ENCODE peak calls at places on chromosomes 2 and 18, in seven cellular contexts. One of them, this sample, is unnamed.

GRCh38 chr2:217331577-217332139 is 471.8 kb upstream of the TNP1 start:
- DNase-seq in dorsolateral prefrontal cortex: no peak
- DNase-seq in H1: no peak
- DNase-seq in IMR-90: peak; percentile 82
- DNase-seq in GM23338: peak; percentile 21
- DNase-seq in breast epithelium: peak; percentile 92
- DNase-seq in A549: peak; percentile 86
- DNase-seq in this sample: no peak

GRCh38 chr18:6406910-6407470 is 7.7 kb downstream of the L3MBTL4 start:
- DNase-seq in H1: no peak
- DNase-seq in dorsolateral prefrontal cortex: no peak
- DNase-seq in breast epithelium: no peak
- DNase-seq in IMR-90: no peak
- DNase-seq in GM23338: no peak
- DNase-seq in A549: no peak
- DNase-seq in this sample: no peak

GRCh38 chr18:13159579-13159978 is 59.0 kb upstream of the LDLRAD4 start:
- DNase-seq in A549: peak; percentile 59
- DNase-seq in IMR-90: peak; percentile 73
- DNase-seq in breast epithelium: no peak
- DNase-seq in dorsolateral prefrontal cortex: no peak
- DNase-seq in GM23338: peak; percentile 91
- DNase-seq in H1: no peak
- DNase-seq in this sample: peak; percentile 82

GRCh38 chr2:70566906-70567305 is 13.3 kb upstream of the TGFA start:
- DNase-seq in dorsolateral prefrontal cortex: no peak
- DNase-seq in GM23338: peak; percentile 36
- DNase-seq in breast epithelium: no peak
- DNase-seq in A549: peak; percentile 12
- DNase-seq in H1: no peak
- DNase-seq in IMR-90: no peak
- DNase-seq in this sample: no peak

GRCh38 chr2:121955313-121956211 is 200.1 kb downstream of the TSN start:
- DNase-seq in GM23338: no peak
- DNase-seq in H1: no peak
- DNase-seq in breast epithelium: no peak
- DNase-seq in dorsolateral prefrontal cortex: peak; percentile 43
- DNase-seq in A549: no peak
- DNase-seq in IMR-90: no peak
- DNase-seq in this sample: no peak

GRCh38 chr2:191679818-191680600 is 2.1 kb downstream of the NABP1 start:
- DNase-seq in H1: no peak
- DNase-seq in A549: peak; percentile 75
- DNase-seq in IMR-90: peak; percentile 93
- DNase-seq in GM23338: no peak
- DNase-seq in dorsolateral prefrontal cortex: no peak
- DNase-seq in breast epithelium: no peak
- DNase-seq in this sample: peak; percentile 53

GRCh38 chr2:79040967-79041582 is 15.6 kb downstream of the REG3G start:
- DNase-seq in dorsolateral prefrontal cortex: no peak
- DNase-seq in H1: no peak
- DNase-seq in IMR-90: no peak
- DNase-seq in GM23338: peak; percentile 62
- DNase-seq in breast epithelium: no peak
- DNase-seq in A549: peak; percentile 15
- DNase-seq in this sample: peak; percentile 51

GRCh38 chr2:17658251-17658843 is 95.3 kb downstream of the SMC6 start:
- DNase-seq in dorsolateral prefrontal cortex: no peak
- DNase-seq in GM23338: no peak
- DNase-seq in IMR-90: peak; percentile 76
- DNase-seq in A549: no peak
- DNase-seq in H1: no peak
- DNase-seq in breast epithelium: no peak
- DNase-seq in this sample: no peak

GRCh38 chr2:75614062-75614710 is 32.4 kb upstream of the MRPL19 start:
- DNase-seq in H1: no peak
- DNase-seq in GM23338: no peak
- DNase-seq in dorsolateral prefrontal cortex: no peak
- DNase-seq in IMR-90: no peak
- DNase-seq in A549: no peak
- DNase-seq in breast epithelium: no peak
- DNase-seq in this sample: no peak

GRCh38 chr18:77366725-77367641 is 117.3 kb downstream of the GALR1 start:
- DNase-seq in H1: no peak
- DNase-seq in IMR-90: no peak
- DNase-seq in dorsolateral prefrontal cortex: peak; percentile 60
- DNase-seq in A549: peak; percentile 56
- DNase-seq in GM23338: peak; percentile 6
- DNase-seq in breast epithelium: no peak
- DNase-seq in this sample: no peak

GRCh38 chr2:74887961-74888670 is 54.2 kb downstream of the HK2 start:
- DNase-seq in H1: no peak
- DNase-seq in GM23338: no peak
- DNase-seq in breast epithelium: no peak
- DNase-seq in IMR-90: peak; percentile 55
- DNase-seq in A549: peak; percentile 15
- DNase-seq in dorsolateral prefrontal cortex: no peak
- DNase-seq in this sample: no peak

GRCh38 chr2:120787512-120788348 is 52.1 kb downstream of the GLI2 start:
- DNase-seq in breast epithelium: no peak
- DNase-seq in dorsolateral prefrontal cortex: no peak
- DNase-seq in GM23338: no peak
- DNase-seq in IMR-90: no peak
- DNase-seq in H1: no peak
- DNase-seq in A549: no peak
- DNase-seq in this sample: no peak

GRCh38 chr2:36811071-36811470 is 114.6 kb downstream of the VIT start:
- DNase-seq in H1: no peak
- DNase-seq in A549: no peak
- DNase-seq in breast epithelium: no peak
- DNase-seq in dorsolateral prefrontal cortex: no peak
- DNase-seq in GM23338: no peak
- DNase-seq in IMR-90: no peak
- DNase-seq in this sample: no peak

GRCh38 chr18:23166863-23167531 is 31.7 kb downstream of the CABLES1 start:
- DNase-seq in dorsolateral prefrontal cortex: no peak
- DNase-seq in A549: no peak
- DNase-seq in IMR-90: no peak
- DNase-seq in breast epithelium: no peak
- DNase-seq in H1: no peak
- DNase-seq in GM23338: no peak
- DNase-seq in this sample: no peak

GRCh38 chr2:178418426-178418825 is 32.5 kb downstream of the PRKRA start:
- DNase-seq in IMR-90: peak; percentile 65
- DNase-seq in H1: no peak
- DNase-seq in breast epithelium: no peak
- DNase-seq in dorsolateral prefrontal cortex: no peak
- DNase-seq in A549: no peak
- DNase-seq in GM23338: no peak
- DNase-seq in this sample: no peak

GRCh38 chr2:71932780-71933466 is 214.7 kb downstream of the CYP26B1 start:
- DNase-seq in breast epithelium: no peak
- DNase-seq in GM23338: no peak
- DNase-seq in H1: peak; percentile 35
- DNase-seq in A549: no peak
- DNase-seq in IMR-90: no peak
- DNase-seq in dorsolateral prefrontal cortex: no peak
- DNase-seq in this sample: no peak

GRCh38 chr2:56128235-56128634 is 55.6 kb upstream of the CCDC85A start:
- DNase-seq in dorsolateral prefrontal cortex: no peak
- DNase-seq in A549: no peak
- DNase-seq in IMR-90: no peak
- DNase-seq in GM23338: no peak
- DNase-seq in breast epithelium: no peak
- DNase-seq in H1: no peak
- DNase-seq in this sample: no peak

GRCh38 chr2:181438298-181438697 is 18.9 kb upstream of the ITGA4 start:
- DNase-seq in A549: peak; percentile 12
- DNase-seq in breast epithelium: no peak
- DNase-seq in dorsolateral prefrontal cortex: no peak
- DNase-seq in GM23338: peak; percentile 67
- DNase-seq in H1: no peak
- DNase-seq in IMR-90: no peak
- DNase-seq in this sample: peak; percentile 15

GRCh38 chr2:168009900-168010299 is 237.5 kb downstream of the STK39 start:
- DNase-seq in IMR-90: no peak
- DNase-seq in dorsolateral prefrontal cortex: no peak
- DNase-seq in H1: no peak
- DNase-seq in A549: no peak
- DNase-seq in GM23338: no peak
- DNase-seq in breast epithelium: no peak
- DNase-seq in this sample: no peak

GRCh38 chr2:26534865-26535662 is 57.1 kb upstream of the OTOF start:
- DNase-seq in A549: no peak
- DNase-seq in IMR-90: no peak
- DNase-seq in breast epithelium: no peak
- DNase-seq in GM23338: no peak
- DNase-seq in dorsolateral prefrontal cortex: no peak
- DNase-seq in H1: no peak
- DNase-seq in this sample: no peak

GRCh38 chr18:39274535-39274934 is 1708.9 kb upstream of the CELF4 start:
- DNase-seq in dorsolateral prefrontal cortex: no peak
- DNase-seq in H1: no peak
- DNase-seq in IMR-90: peak; percentile 45
- DNase-seq in A549: no peak
- DNase-seq in GM23338: no peak
- DNase-seq in breast epithelium: no peak
- DNase-seq in this sample: no peak

GRCh38 chr18:70046796-70047195 is 99.1 kb upstream of the CD226 start:
- DNase-seq in IMR-90: no peak
- DNase-seq in A549: no peak
- DNase-seq in H1: no peak
- DNase-seq in GM23338: no peak
- DNase-seq in dorsolateral prefrontal cortex: no peak
- DNase-seq in breast epithelium: no peak
- DNase-seq in this sample: no peak
- H3K4me3 ChIP-seq in IMR-90: no peak overlapping the region
- H3K4me3 ChIP-seq in A549: no peak overlapping the region
- H3K4me3 ChIP-seq in H1: no peak overlapping the region
- H3K4me3 ChIP-seq in GM23338: no peak overlapping the region
- H3K4me3 ChIP-seq in dorsolateral prefrontal cortex: no peak overlapping the region
- H3K4me3 ChIP-seq in breast epithelium: no peak overlapping the region
- H3K4me3 ChIP-seq in this sample: no peak overlapping the region

GRCh38 chr2:172351586-172351985 is 75.8 kb upstream of the ITGA6 start:
- DNase-seq in A549: no peak
- DNase-seq in H1: no peak
- DNase-seq in GM23338: no peak
- DNase-seq in IMR-90: no peak
- DNase-seq in breast epithelium: peak; percentile 36
- DNase-seq in dorsolateral prefrontal cortex: no peak
- DNase-seq in this sample: no peak
- H3K27ac ChIP-seq in A549: no peak overlapping the region
- H3K27ac ChIP-seq in H1: no peak overlapping the region
- H3K27ac ChIP-seq in GM23338: no peak overlapping the region
- H3K27ac ChIP-seq in IMR-90: no peak overlapping the region
- H3K27ac ChIP-seq in breast epithelium: peak overlapping the region; percentile 85
- H3K27ac ChIP-seq in dorsolateral prefrontal cortex: peak overlapping the region; percentile 55
- H3K27ac ChIP-seq in this sample: no peak overlapping the region

GRCh38 chr2:221817878-221818277 is 245.8 kb upstream of the EPHA4 start:
- DNase-seq in A549: no peak
- DNase-seq in IMR-90: no peak
- DNase-seq in H1: no peak
- DNase-seq in dorsolateral prefrontal cortex: no peak
- DNase-seq in GM23338: no peak
- DNase-seq in breast epithelium: no peak
- DNase-seq in this sample: no peak
- H3K4me3 ChIP-seq in A549: no peak overlapping the region
- H3K4me3 ChIP-seq in IMR-90: no peak overlapping the region
- H3K4me3 ChIP-seq in H1: no peak overlapping the region
- H3K4me3 ChIP-seq in dorsolateral prefrontal cortex: no peak overlapping the region
- H3K4me3 ChIP-seq in GM23338: no peak overlapping the region
- H3K4me3 ChIP-seq in breast epithelium: no peak overlapping the region
- H3K4me3 ChIP-seq in this sample: no peak overlapping the region

GRCh38 chr2:196335238-196335637 is 163.9 kb upstream of the STK17B start:
- DNase-seq in GM23338: peak; percentile 45
- DNase-seq in IMR-90: peak; percentile 94
- DNase-seq in breast epithelium: no peak
- DNase-seq in H1: no peak
- DNase-seq in dorsolateral prefrontal cortex: no peak
- DNase-seq in A549: peak; percentile 47
- DNase-seq in this sample: peak; percentile 35

GRCh38 chr2:196336715-196337617 is 165.6 kb upstream of the STK17B start:
- DNase-seq in A549: peak; percentile 29
- DNase-seq in IMR-90: peak; percentile 58
- DNase-seq in GM23338: peak; percentile 61
- DNase-seq in breast epithelium: no peak
- DNase-seq in H1: no peak
- DNase-seq in dorsolateral prefrontal cortex: no peak
- DNase-seq in this sample: peak; percentile 56

GRCh38 chr2:196333397-196333796 is 162.0 kb upstream of the STK17B start:
- DNase-seq in H1: no peak
- DNase-seq in A549: no peak
- DNase-seq in breast epithelium: no peak
- DNase-seq in GM23338: no peak
- DNase-seq in IMR-90: peak; percentile 15
- DNase-seq in dorsolateral prefrontal cortex: no peak
- DNase-seq in this sample: no peak

GRCh38 chr2:196336206-196336605 is 164.8 kb upstream of the STK17B start:
- DNase-seq in breast epithelium: no peak
- DNase-seq in H1: no peak
- DNase-seq in dorsolateral prefrontal cortex: no peak
- DNase-seq in A549: no peak
- DNase-seq in IMR-90: peak; percentile 85
- DNase-seq in GM23338: no peak
- DNase-seq in this sample: no peak

DNA sequence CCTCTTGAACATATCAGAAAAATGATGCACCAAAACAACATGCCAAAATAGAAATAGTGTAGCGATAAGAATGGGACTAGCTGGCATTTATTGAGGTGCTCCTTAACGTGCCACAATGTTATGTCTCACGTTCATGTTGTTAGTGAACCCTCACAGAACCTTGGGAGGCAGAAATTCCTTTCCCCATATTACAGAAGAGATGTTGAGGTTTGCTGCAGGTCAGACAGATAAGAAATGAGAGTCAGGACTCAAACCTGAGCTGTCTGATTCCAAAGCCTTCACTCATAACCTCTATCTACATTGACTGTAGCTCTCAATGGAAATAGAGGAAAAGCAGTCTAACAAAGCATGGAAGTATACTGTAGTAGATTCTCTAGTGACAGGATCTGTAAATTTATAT is 163.3 kb upstream of the STK17B start:
- DNase-seq in GM23338: no peak
- DNase-seq in dorsolateral prefrontal cortex: no peak
- DNase-seq in A549: no peak
- DNase-seq in H1: no peak
- DNase-seq in IMR-90: peak; percentile 57
- DNase-seq in breast epithelium: no peak
- DNase-seq in this sample: no peak
- H3K27ac ChIP-seq in GM23338: no peak overlapping the region
- H3K27ac ChIP-seq in dorsolateral prefrontal cortex: no peak overlapping the region
- H3K27ac ChIP-seq in A549: peak overlapping the region; percentile 51
- H3K27ac ChIP-seq in H1: no peak overlapping the region
- H3K27ac ChIP-seq in IMR-90: peak overlapping the region; percentile 57
- H3K27ac ChIP-seq in breast epithelium: no peak overlapping the region
- H3K27ac ChIP-seq in this sample: no peak overlapping the region